ENCODE peak calls at places on chromosome 16, in five cellular contexts. E, V, S, D and C are unnamed samples.
A peak's percentile ranks its signal among the peaks of the same experiment; 100 is the strongest.

GRCh38 chr16:51150894-51151320 is at the start of gene SALL1:
- DNase-seq in V (no peak), E (no peak), S (no peak), D (no peak), C (no peak)

GRCh38 chr16:68447721-68448359 is 468 bp downstream of the SMPD3 start:
- DNase-seq in V (no peak), D (no peak), S (no peak), E (peak; percentile 61), C (no peak)

GRCh38 chr16:5595849-5596248 is 498.3 kb upstream of the EEF2KMT start:
- DNase-seq in D (no peak), V (no peak), E (no peak), S (no peak), C (no peak)

GRCh38 chr16:11201498-11202259 is 54.3 kb downstream of the SOCS1 start:
- DNase-seq in S (peak; percentile 88), E (no peak), V (no peak), D (peak; percentile 92), C (no peak)

GRCh38 chr16:15055141-15056053 is 477 bp downstream of the NTAN1 start:
- DNase-seq in V (no peak), E (peak; percentile 77), D (no peak), S (no peak), C (peak; percentile 46)

GRCh38 chr16:4193920-4194319 is 48.0 kb downstream of the SRL start:
- DNase-seq in E (peak; percentile 1), V (no peak), D (no peak), S (no peak), C (no peak)

GRCh38 chr16:3945751-3946603 is 65.5 kb upstream of the CREBBP start:
- DNase-seq in E (no peak), V (no peak), D (peak; percentile 98), S (peak; percentile 97), C (no peak)

GRCh38 chr16:2079311-2079800 is 31.6 kb downstream of the TSC2 start:
- DNase-seq in E (no peak), V (no peak), D (no peak), S (no peak), C (no peak)

GRCh38 chr16:31331141-31331764 is 23.7 kb upstream of the ITGAX start:
- DNase-seq in V (no peak), E (no peak), S (no peak), D (no peak), C (no peak)

GRCh38 chr16:78729687-78730086 is 630.2 kb downstream of the WWOX start:
- DNase-seq in S (no peak), E (no peak), D (no peak), V (no peak), C (no peak)

GRCh38 chr16:67860589-67861398 is 12.1 kb upstream of the EDC4 start:
- DNase-seq in S (peak; percentile 44), V (no peak), E (no peak), D (peak; percentile 50), C (no peak)

GRCh38 chr16:79411805-79412204 is 188.7 kb downstream of the MAF start:
- DNase-seq in D (no peak), E (no peak), S (no peak), V (no peak), C (no peak)

GRCh38 chr16:46923513-46924295 is 39.5 kb downstream of the GPT2 start:
- DNase-seq in S (no peak), V (no peak), E (no peak), D (no peak), C (no peak)

GRCh38 chr16:9225527-9226316 is 134.3 kb downstream of the HAPSTR1 start:
- DNase-seq in E (no peak), V (no peak), S (no peak), D (no peak), C (no peak)

GRCh38 chr16:79795556-79795955 is 195.0 kb upstream of the MAF start:
- DNase-seq in D (no peak), E (no peak), V (no peak), S (no peak), C (no peak)

GRCh38 chr16:87897563-87898505 is 28.5 kb upstream of the SLC7A5 start:
- DNase-seq in E (no peak), V (no peak), D (peak; percentile 6), S (no peak), C (no peak)

GRCh38 chr16:48499822-48500440 is 110.0 kb downstream of the N4BP1 start:
- DNase-seq in E (no peak), V (no peak), D (peak; percentile 94), S (peak; percentile 92), C (peak; percentile 75)

GRCh38 chr16:23434380-23434779 is 18.6 kb downstream of the COG7 start:
- DNase-seq in V (no peak), E (no peak), D (peak; percentile 51), S (peak; percentile 41), C (no peak)
- H3K27ac ChIP-seq in V (no peak overlapping the region), E (no peak overlapping the region), D (no peak overlapping the region), S (no peak overlapping the region), C (no peak overlapping the region)

GRCh38 chr16:70801611-70802010 is 653 bp upstream of the VAC14 start:
- DNase-seq in E (no peak), V (no peak), D (no peak), S (no peak), C (no peak)
- H3K4me1 ChIP-seq in E (peaks cover 13% of the 10 kb centered on the region), V (peaks cover 24% of the 10 kb centered on the region), D (peaks cover 6% of the 10 kb centered on the region), S (peaks cover 35% of the 10 kb centered on the region), C (no peaks in the 10 kb centered on the region)

GRCh38 chr16:70576431-70577255 is 53.0 kb downstream of the SF3B3 start:
- DNase-seq in D (peak; percentile 63), E (no peak), S (peak; percentile 41), V (no peak), C (peak; percentile 13)
- H3K27ac ChIP-seq in D (peak overlapping the region; percentile 36), E (peak overlapping the region; percentile 15), S (no peak overlapping the region), V (peak overlapping the region; percentile 90), C (peak overlapping the region; percentile 63)

GRCh38 chr16:85329059-85329812 is 217.0 kb upstream of the CIBAR2 start:
- DNase-seq in E (no peak), V (no peak), D (peak; percentile 70), S (peak; percentile 56), C (no peak)
- H3K4me1 ChIP-seq in E (peaks cover 3% of the 10 kb centered on the region), V (peaks cover 37% of the 10 kb centered on the region), D (no peaks in the 10 kb centered on the region), S (peaks cover 39% of the 10 kb centered on the region), C (no peaks in the 10 kb centered on the region)